ENCODE peak calls at places on chromosomes 11 and 22, in nine cellular contexts. T, G, S, E, B, P, W, D and A are unnamed samples.

GRCh38 chr11:119729581-119730346 is 764 bp upstream of the NECTIN1 start:
- DNase-seq in S (no peak), D (peak), P (peak), E (no peak), T (no peak), G (no peak), W (peak), B (peak), A (peak)

GRCh38 chr22:27987557-27987956 is 68.5 kb upstream of the PITPNB start:
- DNase-seq in P (no peak), G (no peak), S (no peak), W (no peak), T (no peak), B (peak), E (no peak), D (peak), A (no peak)

GRCh38 chr22:29945435-29945834 is 62.5 kb downstream of the MTMR3 start:
- DNase-seq in D (no peak), G (no peak), B (no peak), P (no peak), W (no peak), S (no peak), E (no peak), T (no peak), A (no peak)

GRCh38 chr11:120566176-120566575 is 54.6 kb downstream of the GRIK4 start:
- DNase-seq in P (no peak), B (peak), W (no peak), G (no peak), D (no peak), E (no peak), T (no peak), S (no peak), A (no peak)

GRCh38 chr11:115672999-115673411 is 168.8 kb upstream of the CADM1 start:
- DNase-seq in T (no peak), G (no peak), B (peak), P (no peak), W (no peak), S (no peak), E (no peak), D (no peak), A (no peak)

GRCh38 chr11:114087028-114087427 is 27.5 kb downstream of the ZBTB16 start:
- DNase-seq in D (no peak), E (no peak), T (no peak), G (no peak), B (no peak), P (no peak), S (no peak), W (no peak), A (no peak)

GRCh38 chr22:22462813-22463567 is 45.6 kb downstream of the ZNF280B start:
- DNase-seq in S (no peak), D (no peak), W (no peak), T (no peak), P (peak), G (no peak), E (no peak), B (peak), A (no peak)

GRCh38 chr11:129580278-129580677 is 204.6 kb downstream of the BARX2 start:
- DNase-seq in P (no peak), S (no peak), G (no peak), D (no peak), B (no peak), E (no peak), W (no peak), T (no peak), A (no peak)

GRCh38 chr22:46113910-46114517 is 36.3 kb upstream of the PPARA start:
- DNase-seq in P (no peak), E (no peak), B (peak), G (no peak), T (no peak), W (no peak), S (no peak), D (no peak), A (no peak)

GRCh38 chr11:95507794-95508193 is 276.8 kb upstream of the SESN3 start:
- DNase-seq in T (no peak), S (no peak), G (no peak), B (no peak), E (no peak), W (no peak), D (no peak), P (peak), A (no peak)

GRCh38 chr11:94959179-94959578 is 14.2 kb downstream of the CWC15 start:
- DNase-seq in B (no peak), P (no peak), T (no peak), W (no peak), D (no peak), S (no peak), E (no peak), G (no peak), A (no peak)

GRCh38 chr11:9527481-9528140 is 45.9 kb upstream of the WEE1 start:
- DNase-seq in T (no peak), P (no peak), S (no peak), E (no peak), W (no peak), G (no peak), B (peak), D (no peak), A (no peak)

GRCh38 chr11:131025421-131026126 is 109.3 kb upstream of the SNX19 start:
- DNase-seq in D (no peak), B (no peak), G (no peak), T (no peak), W (no peak), P (no peak), S (no peak), E (no peak), A (no peak)

GRCh38 chr11:131504199-131504949 is 134.0 kb downstream of the NTM start:
- DNase-seq in B (no peak), W (no peak), D (no peak), P (peak), S (no peak), E (no peak), T (no peak), G (no peak), A (peak)

GRCh38 chr11:120766318-120766717 is 254.8 kb downstream of the GRIK4 start:
- DNase-seq in D (no peak), W (no peak), S (no peak), P (no peak), B (no peak), G (no peak), E (no peak), T (no peak), A (no peak)

GRCh38 chr11:111938687-111939160 is 1.6 kb downstream of the DIXDC1 start:
- DNase-seq in B (peak), D (no peak), T (no peak), W (no peak), S (peak), P (peak), G (peak), E (peak), A (no peak)